ENCODE peak calls at places on chromosomes 6 and 20, in four cellular contexts. One of them, this sample, is unnamed.

GRCh38 chr6:16742116-16742515 is 19.1 kb downstream of the ATXN1 start:
- DNase-seq in A549: no peak
- DNase-seq in stomach: no peak
- DNase-seq in ovary: no peak
- DNase-seq in this sample: no peak

GRCh38 chr6:16770701-16771569 is 9.7 kb upstream of the ATXN1 start:
- DNase-seq in A549: peak; percentile 66
- DNase-seq in stomach: peak; percentile 83
- DNase-seq in ovary: peak; percentile 65
- DNase-seq in this sample: peak; percentile 52

GRCh38 chr6:55594442-55594841 is 15.4 kb upstream of the HMGCLL1 start:
- DNase-seq in A549: no peak
- DNase-seq in stomach: no peak
- DNase-seq in ovary: no peak
- DNase-seq in this sample: no peak

GRCh38 chr6:152334555-152334954 is 302.6 kb downstream of the SYNE1 start:
- DNase-seq in A549: no peak
- DNase-seq in stomach: no peak
- DNase-seq in ovary: no peak
- DNase-seq in this sample: no peak

GRCh38 chr6:149862901-149863595 is 1.1 kb downstream of the LRP11 start:
- DNase-seq in A549: no peak
- DNase-seq in stomach: peak; percentile 79
- DNase-seq in ovary: peak; percentile 65
- DNase-seq in this sample: peak; percentile 40

GRCh38 chr6:20559924-20560551 is 25.8 kb downstream of the CDKAL1 start:
- DNase-seq in A549: no peak
- DNase-seq in stomach: no peak
- DNase-seq in ovary: no peak
- DNase-seq in this sample: no peak

GRCh38 chr6:117544725-117545124 is 57.6 kb downstream of the GOPC start:
- DNase-seq in A549: no peak
- DNase-seq in stomach: no peak
- DNase-seq in ovary: no peak
- DNase-seq in this sample: no peak

GRCh38 chr6:134374486-134374885 is 56.6 kb upstream of the SGK1 start:
- DNase-seq in A549: no peak
- DNase-seq in stomach: no peak
- DNase-seq in ovary: no peak
- DNase-seq in this sample: no peak

GRCh38 chr6:86744048-86744447 is 193.3 kb upstream of the HTR1E start:
- DNase-seq in A549: no peak
- DNase-seq in stomach: no peak
- DNase-seq in ovary: no peak
- DNase-seq in this sample: no peak

GRCh38 chr20:818001-818664 is 15.4 kb upstream of the FAM110A start:
- DNase-seq in A549: no peak
- DNase-seq in stomach: no peak
- DNase-seq in ovary: no peak
- DNase-seq in this sample: no peak

GRCh38 chr6:107066697-107067659 is 39.0 kb downstream of the MTRES1 start:
- DNase-seq in A549: no peak
- DNase-seq in stomach: no peak
- DNase-seq in ovary: no peak
- DNase-seq in this sample: no peak

GRCh38 chr6:2589171-2589661 is 161.5 kb downstream of the MYLK4 start:
- DNase-seq in A549: no peak
- DNase-seq in stomach: no peak
- DNase-seq in ovary: no peak
- DNase-seq in this sample: no peak

GRCh38 chr6:130183271-130184222 is 39.2 kb downstream of the SAMD3 start:
- DNase-seq in A549: no peak
- DNase-seq in stomach: no peak
- DNase-seq in ovary: no peak
- DNase-seq in this sample: no peak

GRCh38 chr20:17622086-17622850 is 52.4 kb downstream of the DSTN start:
- DNase-seq in A549: no peak
- DNase-seq in stomach: peak; percentile 21
- DNase-seq in ovary: no peak
- DNase-seq in this sample: peak; percentile 8

GRCh38 chr6:145787688-145788087 is 26.9 kb downstream of the FBXO30 start:
- DNase-seq in A549: no peak
- DNase-seq in stomach: no peak
- DNase-seq in ovary: no peak
- DNase-seq in this sample: no peak
- TF ChIP-seq EP300 in A549: no peak
- TF ChIP-seq EP300 in stomach: no peak
- TF ChIP-seq EP300 in ovary: no peak
- TF ChIP-seq EP300 in this sample: no peak

DNA sequence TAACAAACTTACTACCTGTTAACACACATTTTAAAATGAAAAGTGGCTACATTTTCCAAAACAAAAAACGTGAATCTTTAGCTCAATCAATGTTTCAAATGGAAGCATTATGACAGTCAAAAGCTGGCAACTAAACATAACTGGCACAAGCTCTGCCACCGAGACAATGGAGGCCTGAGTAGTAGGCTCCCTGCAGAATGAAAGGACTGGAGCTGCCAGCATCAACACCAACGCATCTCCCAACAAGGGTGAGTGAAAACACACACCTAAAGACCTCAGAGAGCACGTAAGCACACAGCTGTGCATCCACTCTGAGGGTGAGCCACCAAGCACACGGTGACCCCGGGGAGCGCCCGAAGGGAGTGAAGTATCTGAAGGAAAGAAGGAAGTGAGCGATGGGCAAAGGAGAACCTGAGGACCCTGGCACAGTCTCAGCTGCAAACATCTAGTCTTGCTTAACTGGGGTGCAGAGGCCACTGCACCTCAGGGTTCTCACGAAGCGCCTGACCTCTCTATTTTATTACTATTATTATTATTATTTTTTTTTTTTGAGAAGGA is 1.6 kb upstream of the ADRM1 start:
- DNase-seq in A549: no peak
- DNase-seq in stomach: no peak
- DNase-seq in ovary: no peak
- DNase-seq in this sample: no peak
- H3K4me3 ChIP-seq in A549: no peak overlapping the region
- H3K4me3 ChIP-seq in stomach: no peak overlapping the region
- H3K4me3 ChIP-seq in ovary: no peak overlapping the region
- H3K4me3 ChIP-seq in this sample: peak overlapping the region; percentile 89

GRCh38 chr6:111552241-111552744 is 53.4 kb downstream of the TRAF3IP2 start:
- DNase-seq in A549: no peak
- DNase-seq in stomach: peak; percentile 82
- DNase-seq in ovary: peak; percentile 70
- DNase-seq in this sample: peak; percentile 73
- TF ChIP-seq EP300 in A549: no peak
- TF ChIP-seq EP300 in stomach: no peak
- TF ChIP-seq EP300 in ovary: no peak
- TF ChIP-seq EP300 in this sample: no peak

GRCh38 chr6:14290448-14291388 is 173.1 kb downstream of the CD83 start:
- DNase-seq in A549: no peak
- DNase-seq in stomach: no peak
- DNase-seq in ovary: no peak
- DNase-seq in this sample: no peak
- H3K4me3 ChIP-seq in A549: no peak overlapping the region
- H3K4me3 ChIP-seq in stomach: no peak overlapping the region
- H3K4me3 ChIP-seq in ovary: no peak overlapping the region
- H3K4me3 ChIP-seq in this sample: no peak overlapping the region